ENCODE peak calls at places on chromosomes 16 and 17, in four cellular contexts. P, I, E and D are unnamed samples.

GRCh38 chr16:11278681-11279628 is 2.2 kb downstream of the PRM1 start:
- DNase-seq in P (no peak), I (no peak), E (no peak), D (no peak)

GRCh38 chr16:51431517-51432241 is 280.6 kb upstream of the SALL1 start:
- DNase-seq in P (no peak), I (peak), E (no peak), D (no peak)

GRCh38 chr17:14582996-14583395 is 282.1 kb downstream of the HS3ST3B1 start:
- DNase-seq in P (no peak), I (no peak), E (no peak), D (no peak)

GRCh38 chr16:27275394-27275793 is 6.8 kb upstream of the NSMCE1 start:
- DNase-seq in P (no peak), I (no peak), E (no peak), D (no peak)

GRCh38 chr16:3459401-3460090 is 16.1 kb downstream of the NAA60 start:
- DNase-seq in P (no peak), I (no peak), E (no peak), D (no peak)

GRCh38 chr16:4847774-4848587 is 700 bp downstream of the UBN1 start:
- DNase-seq in P (peak), I (no peak), E (peak), D (no peak)

GRCh38 chr17:73393962-73394361 is 82.2 kb upstream of the CDC42EP4 start:
- DNase-seq in P (no peak), I (no peak), E (no peak), D (no peak)

GRCh38 chr17:58302919-58303551 is 22.3 kb upstream of the MPO start:
- DNase-seq in P (no peak), I (no peak), E (no peak), D (no peak)

GRCh38 chr16:2785101-2785991 is 2.0 kb downstream of the PRSS33 start:
- DNase-seq in P (no peak), I (no peak), E (no peak), D (no peak)

GRCh38 chr16:74726736-74727135 is 26.1 kb upstream of the MLKL start:
- DNase-seq in P (no peak), I (no peak), E (no peak), D (peak)

GRCh38 chr16:71467810-71468209 is 5.8 kb upstream of the ZNF23 start:
- DNase-seq in P (peak), I (no peak), E (peak), D (no peak)

GRCh38 chr16:20023190-20023589 is 50.5 kb downstream of the GPR139 start:
- DNase-seq in P (peak), I (no peak), E (no peak), D (no peak)

GRCh38 chr16:52603015-52603414 is 56.1 kb upstream of the TOX3 start:
- DNase-seq in P (no peak), I (no peak), E (no peak), D (no peak)

GRCh38 chr17:65556014-65556909 is 5.2 kb downstream of the AXIN2 start:
- DNase-seq in P (peak), I (no peak), E (peak), D (peak)

GRCh38 chr16:27335349-27336052 is 21.7 kb downstream of the IL4R start:
- DNase-seq in P (no peak), I (peak), E (no peak), D (no peak)

GRCh38 chr16:85431431-85432124 is 181.5 kb upstream of the GSE1 start:
- DNase-seq in P (no peak), I (no peak), E (no peak), D (no peak)

GRCh38 chr17:78159575-78160158 is 8.7 kb upstream of the SYNGR2 start:
- DNase-seq in P (no peak), I (no peak), E (peak), D (peak)

GRCh38 chr16:2981177-2981898 is 1.1 kb upstream of the PKMYT1 start:
- DNase-seq in P (no peak), I (no peak), E (no peak), D (no peak)

GRCh38 chr16:8417145-8417544 is 173.2 kb downstream of the TMEM114 start:
- DNase-seq in P (no peak), I (no peak), E (no peak), D (no peak)

GRCh38 chr17:42230225-42230624 is 35.9 kb upstream of the GHDC start:
- DNase-seq in P (no peak), I (no peak), E (no peak), D (no peak)

GRCh38 chr16:74868501-74868900 is 93.9 kb upstream of the FA2H start:
- DNase-seq in P (peak), I (no peak), E (no peak), D (no peak)

GRCh38 chr17:40536731-40537171 is 28.5 kb downstream of the CCR7 start:
- DNase-seq in P (peak), I (no peak), E (no peak), D (no peak)

GRCh38 chr17:77892469-77893143 is 65.9 kb upstream of the TNRC6C start:
- DNase-seq in P (peak), I (no peak), E (no peak), D (no peak)

GRCh38 chr16:75402174-75402820 is 31.0 kb downstream of the CFDP1 start:
- DNase-seq in P (no peak), I (no peak), E (no peak), D (no peak)

GRCh38 chr16:18796377-18796776 is 5.0 kb downstream of the ARL6IP1 start:
- DNase-seq in P (no peak), I (no peak), E (no peak), D (no peak)

GRCh38 chr16:18789515-18789849 is 652 bp downstream of the RPS15A start:
- DNase-seq in P (no peak), I (no peak), E (no peak), D (no peak)

GRCh38 chr16:18788828-18789514 is 1.2 kb downstream of the RPS15A start:
- DNase-seq in P (no peak), I (no peak), E (no peak), D (no peak)

GRCh38 chr16:18789850-18790706 is at the start of gene RPS15A:
- DNase-seq in P (peak), I (peak), E (peak), D (peak)

GRCh38 chr16:18792836-18793433 is 2.8 kb upstream of the RPS15A start:
- DNase-seq in P (no peak), I (no peak), E (no peak), D (no peak)
- TF ChIP-seq CTCF in P (no peak), I (no peak), E (no peak), D (no peak)

GRCh38 chr16:88506723-88507122 is 53.6 kb downstream of the ZFPM1 start:
- DNase-seq in P (no peak), I (no peak), E (no peak), D (no peak)

GRCh38 chr16:88503771-88504488 is 50.9 kb downstream of the ZFPM1 start:
- DNase-seq in P (no peak), I (no peak), E (no peak), D (no peak)

GRCh38 chr16:88504489-88505404 is 51.7 kb downstream of the ZFPM1 start:
- DNase-seq in P (no peak), I (no peak), E (no peak), D (no peak)

GRCh38 chr16:88507231-88507743 is 54.2 kb downstream of the ZFPM1 start:
- DNase-seq in P (no peak), I (no peak), E (no peak), D (no peak)

DNA sequence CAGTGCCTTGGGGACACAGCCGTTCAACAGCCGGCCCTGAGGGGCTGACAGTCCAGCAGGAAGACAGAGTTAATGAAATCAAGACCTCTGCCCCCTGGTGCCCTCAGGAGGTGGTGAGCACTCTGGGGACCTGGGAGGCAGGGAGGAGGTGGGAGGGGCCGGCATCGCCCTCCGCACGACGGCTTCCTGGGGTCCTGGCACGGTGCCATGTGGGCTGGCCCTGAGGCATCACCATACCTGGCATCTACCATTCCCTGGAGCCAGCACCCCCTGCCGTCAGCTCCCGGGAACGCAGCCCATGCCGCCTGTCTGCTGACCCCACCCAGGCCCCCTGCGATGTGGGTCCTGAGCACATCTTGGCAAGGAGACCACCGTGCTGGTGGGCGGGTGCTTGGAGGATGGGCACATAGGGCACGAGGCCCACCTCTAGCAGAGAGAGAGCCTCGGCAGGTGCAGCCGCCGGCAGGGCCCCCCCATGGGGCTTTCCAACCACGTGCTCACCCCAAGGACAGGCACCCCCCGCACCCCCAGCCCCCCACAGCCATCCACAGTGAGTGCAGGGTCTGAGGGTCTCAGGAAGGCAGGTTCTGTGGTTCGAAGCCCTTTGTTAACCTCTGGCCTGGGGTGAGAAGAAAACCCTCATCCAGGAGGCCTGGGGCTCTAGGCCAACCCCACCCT is 52.5 kb downstream of the ZFPM1 start:
- DNase-seq in P (peak), I (no peak), E (peak), D (no peak)
- TF ChIP-seq CTCF in P (peak), I (peak), E (peak), D (peak)

DNA sequence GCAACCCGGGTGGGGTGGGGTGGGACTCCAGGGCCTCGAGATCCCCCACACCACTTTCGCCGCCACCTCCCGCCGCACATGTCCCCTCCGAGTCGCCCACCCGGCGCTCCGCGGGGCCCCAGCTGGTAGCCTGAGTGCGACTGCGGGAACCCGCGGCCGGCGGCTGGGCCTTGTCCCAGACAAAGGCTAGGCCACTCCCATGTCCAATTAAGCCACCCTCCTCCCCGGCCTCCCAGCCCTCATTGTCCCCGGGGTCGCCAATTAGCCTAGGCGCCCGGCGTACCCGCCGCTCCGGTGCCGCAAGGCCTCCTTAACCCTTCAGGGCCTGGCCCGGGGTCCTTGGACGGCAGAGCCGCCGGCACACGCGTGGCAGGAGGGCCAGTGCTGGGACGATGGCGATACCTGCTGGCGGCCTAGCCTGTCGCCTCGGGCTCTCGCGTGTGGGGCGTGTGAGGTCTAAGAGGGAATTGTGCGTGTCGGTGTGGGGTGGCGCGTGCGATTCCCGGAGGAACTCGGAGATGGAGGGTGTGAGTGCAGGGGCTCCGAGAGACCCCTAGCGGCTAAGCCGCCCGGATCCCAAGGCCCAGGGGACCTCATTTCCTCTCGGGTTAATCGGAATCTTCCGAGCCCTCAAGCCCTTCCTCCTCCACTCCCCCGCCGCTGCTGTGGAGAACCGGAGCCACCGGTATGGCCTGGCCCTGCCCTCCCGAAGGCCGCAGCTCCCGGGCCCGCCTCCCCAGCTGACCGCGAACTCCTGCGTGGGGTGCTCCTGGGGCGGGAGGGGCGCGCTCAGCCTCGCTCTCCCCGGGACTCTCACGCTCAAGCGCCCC is 11.7 kb downstream of the TBX2 start:
- DNase-seq in P (peak), I (no peak), E (peak), D (no peak)
- TF ChIP-seq CTCF in P (peak), I (peak), E (peak), D (peak)

GRCh38 chr16:67104061-67104460 is 5.7 kb upstream of the PHAF1 start:
- DNase-seq in P (peak), I (no peak), E (no peak), D (no peak)
- TF ChIP-seq CTCF in P (no peak), I (peak), E (no peak), D (peak)

DNA sequence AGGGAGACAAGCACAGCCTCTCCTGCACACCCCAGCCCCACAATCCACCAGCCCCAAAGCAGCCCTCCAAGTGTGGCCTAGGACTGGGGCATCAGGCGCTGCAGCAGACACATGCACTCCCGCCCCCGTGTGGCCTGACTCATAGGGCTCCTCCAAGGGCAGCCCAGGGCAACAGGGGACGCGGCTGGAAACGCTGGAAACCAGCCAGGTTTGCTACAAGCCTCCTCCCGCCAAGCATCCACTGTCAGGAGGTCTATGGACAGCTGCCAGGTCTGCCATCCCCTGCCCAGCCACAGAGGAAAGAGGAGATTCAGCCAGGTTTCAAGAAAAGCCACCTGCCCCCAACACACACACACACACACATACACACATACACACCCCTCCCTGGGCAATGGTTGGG is 25.8 kb downstream of the SRCIN1 start:
- DNase-seq in P (peak), I (no peak), E (no peak), D (no peak)
- TF ChIP-seq CTCF in P (no peak), I (peak), E (peak), D (peak)